ENCODE peak calls at places on chromosomes 1 and 21, in eight cellular contexts. One of them, this sample, is unnamed. For H3K27me3, the result is how much of the 10 kb centered on the place peaks cover.

GRCh38 chr1:182786223-182787001 is 3.2 kb upstream of the NPL start:
- DNase-seq in mesenchymal stem cell: peak
- DNase-seq in mammary epithelial cell: peak
- DNase-seq in Panc1: peak
- DNase-seq in brain microvascular endothelial cell: peak
- DNase-seq in heart right ventricle: peak
- DNase-seq in tibial artery: peak
- DNase-seq in lower lobe of right lung: peak
- DNase-seq in this sample: peak

GRCh38 chr1:19710825-19711611 is 46.3 kb downstream of the HTR6 start:
- DNase-seq in tibial artery: no peak
- DNase-seq in mammary epithelial cell: no peak
- DNase-seq in Panc1: no peak
- DNase-seq in heart right ventricle: no peak
- DNase-seq in lower lobe of right lung: no peak
- DNase-seq in brain microvascular endothelial cell: no peak
- DNase-seq in mesenchymal stem cell: no peak
- DNase-seq in this sample: no peak

GRCh38 chr1:244361764-244362473 is 89.8 kb downstream of the ADSS2 start:
- DNase-seq in lower lobe of right lung: no peak
- DNase-seq in brain microvascular endothelial cell: peak
- DNase-seq in heart right ventricle: no peak
- DNase-seq in mammary epithelial cell: no peak
- DNase-seq in tibial artery: no peak
- DNase-seq in Panc1: no peak
- DNase-seq in mesenchymal stem cell: peak
- DNase-seq in this sample: peak

GRCh38 chr1:101769520-101769919 is 227.2 kb downstream of the OLFM3 start:
- DNase-seq in tibial artery: no peak
- DNase-seq in Panc1: no peak
- DNase-seq in brain microvascular endothelial cell: no peak
- DNase-seq in mammary epithelial cell: no peak
- DNase-seq in lower lobe of right lung: no peak
- DNase-seq in heart right ventricle: no peak
- DNase-seq in mesenchymal stem cell: peak
- DNase-seq in this sample: no peak

GRCh38 chr1:3687509-3687908 is 35.2 kb downstream of the TP73 start:
- DNase-seq in brain microvascular endothelial cell: no peak
- DNase-seq in lower lobe of right lung: no peak
- DNase-seq in tibial artery: no peak
- DNase-seq in mammary epithelial cell: no peak
- DNase-seq in heart right ventricle: no peak
- DNase-seq in mesenchymal stem cell: no peak
- DNase-seq in Panc1: no peak
- DNase-seq in this sample: no peak

GRCh38 chr1:184176058-184176457 is 124.5 kb downstream of the TSEN15 start:
- DNase-seq in mammary epithelial cell: no peak
- DNase-seq in mesenchymal stem cell: no peak
- DNase-seq in brain microvascular endothelial cell: no peak
- DNase-seq in tibial artery: no peak
- DNase-seq in lower lobe of right lung: no peak
- DNase-seq in Panc1: no peak
- DNase-seq in heart right ventricle: no peak
- DNase-seq in this sample: no peak

GRCh38 chr1:205348559-205349477 is 7.9 kb downstream of the KLHDC8A start:
- DNase-seq in heart right ventricle: no peak
- DNase-seq in mammary epithelial cell: no peak
- DNase-seq in lower lobe of right lung: no peak
- DNase-seq in Panc1: no peak
- DNase-seq in mesenchymal stem cell: no peak
- DNase-seq in brain microvascular endothelial cell: no peak
- DNase-seq in tibial artery: no peak
- DNase-seq in this sample: no peak

GRCh38 chr1:64956733-64957441 is 9.5 kb downstream of the JAK1 start:
- DNase-seq in tibial artery: no peak
- DNase-seq in lower lobe of right lung: no peak
- DNase-seq in heart right ventricle: no peak
- DNase-seq in mammary epithelial cell: no peak
- DNase-seq in brain microvascular endothelial cell: no peak
- DNase-seq in mesenchymal stem cell: no peak
- DNase-seq in Panc1: no peak
- DNase-seq in this sample: no peak

GRCh38 chr1:17890056-17890814 is 135.1 kb downstream of the ACTL8 start:
- DNase-seq in lower lobe of right lung: no peak
- DNase-seq in brain microvascular endothelial cell: no peak
- DNase-seq in heart right ventricle: no peak
- DNase-seq in mesenchymal stem cell: no peak
- DNase-seq in tibial artery: peak
- DNase-seq in Panc1: no peak
- DNase-seq in mammary epithelial cell: no peak
- DNase-seq in this sample: no peak

GRCh38 chr1:241810769-241811402 is 37.1 kb upstream of the EXO1 start:
- DNase-seq in brain microvascular endothelial cell: no peak
- DNase-seq in mammary epithelial cell: no peak
- DNase-seq in Panc1: no peak
- DNase-seq in mesenchymal stem cell: no peak
- DNase-seq in tibial artery: no peak
- DNase-seq in heart right ventricle: no peak
- DNase-seq in lower lobe of right lung: no peak
- DNase-seq in this sample: no peak

GRCh38 chr1:100584761-100585745 is 47.1 kb downstream of the GPR88 start:
- DNase-seq in lower lobe of right lung: no peak
- DNase-seq in mammary epithelial cell: peak
- DNase-seq in tibial artery: no peak
- DNase-seq in mesenchymal stem cell: peak
- DNase-seq in Panc1: no peak
- DNase-seq in heart right ventricle: no peak
- DNase-seq in brain microvascular endothelial cell: no peak
- DNase-seq in this sample: no peak

GRCh38 chr1:208085655-208086054 is 158.5 kb downstream of the PLXNA2 start:
- DNase-seq in heart right ventricle: no peak
- DNase-seq in Panc1: no peak
- DNase-seq in tibial artery: no peak
- DNase-seq in brain microvascular endothelial cell: no peak
- DNase-seq in mesenchymal stem cell: no peak
- DNase-seq in mammary epithelial cell: no peak
- DNase-seq in lower lobe of right lung: no peak
- DNase-seq in this sample: no peak

GRCh38 chr1:222792744-222793143 is 22.1 kb upstream of the DISP1 start:
- DNase-seq in mesenchymal stem cell: peak
- DNase-seq in brain microvascular endothelial cell: no peak
- DNase-seq in mammary epithelial cell: no peak
- DNase-seq in lower lobe of right lung: no peak
- DNase-seq in Panc1: no peak
- DNase-seq in heart right ventricle: no peak
- DNase-seq in tibial artery: no peak
- DNase-seq in this sample: no peak

GRCh38 chr1:92961896-92962752 is 862 bp upstream of the DIPK1A start:
- DNase-seq in mammary epithelial cell: peak
- DNase-seq in mesenchymal stem cell: peak
- DNase-seq in tibial artery: peak
- DNase-seq in lower lobe of right lung: no peak
- DNase-seq in brain microvascular endothelial cell: no peak
- DNase-seq in Panc1: no peak
- DNase-seq in heart right ventricle: peak
- DNase-seq in this sample: peak

GRCh38 chr1:179883040-179883501 is 986 bp downstream of the TOR1AIP1 start:
- DNase-seq in lower lobe of right lung: no peak
- DNase-seq in heart right ventricle: no peak
- DNase-seq in brain microvascular endothelial cell: no peak
- DNase-seq in Panc1: no peak
- DNase-seq in mesenchymal stem cell: no peak
- DNase-seq in tibial artery: no peak
- DNase-seq in mammary epithelial cell: no peak
- DNase-seq in this sample: no peak

GRCh38 chr1:111127923-111128643 is 11.8 kb downstream of the DRAM2 start:
- DNase-seq in tibial artery: no peak
- DNase-seq in heart right ventricle: no peak
- DNase-seq in Panc1: no peak
- DNase-seq in lower lobe of right lung: no peak
- DNase-seq in mesenchymal stem cell: no peak
- DNase-seq in brain microvascular endothelial cell: no peak
- DNase-seq in mammary epithelial cell: no peak
- DNase-seq in this sample: no peak

GRCh38 chr1:154847891-154848290 is 22.2 kb downstream of the KCNN3 start:
- DNase-seq in tibial artery: no peak
- DNase-seq in Panc1: no peak
- DNase-seq in mammary epithelial cell: no peak
- DNase-seq in heart right ventricle: peak
- DNase-seq in lower lobe of right lung: no peak
- DNase-seq in mesenchymal stem cell: no peak
- DNase-seq in brain microvascular endothelial cell: no peak
- DNase-seq in this sample: no peak

GRCh38 chr1:238951809-238952208 is 434.6 kb upstream of the CHRM3 start:
- DNase-seq in tibial artery: no peak
- DNase-seq in heart right ventricle: no peak
- DNase-seq in mammary epithelial cell: peak
- DNase-seq in Panc1: peak
- DNase-seq in mesenchymal stem cell: peak
- DNase-seq in brain microvascular endothelial cell: peak
- DNase-seq in lower lobe of right lung: no peak
- DNase-seq in this sample: no peak

GRCh38 chr21:45243603-45244002 is 44.1 kb downstream of the POFUT2 start:
- DNase-seq in brain microvascular endothelial cell: no peak
- DNase-seq in mesenchymal stem cell: no peak
- DNase-seq in heart right ventricle: no peak
- DNase-seq in mammary epithelial cell: no peak
- DNase-seq in Panc1: no peak
- DNase-seq in tibial artery: no peak
- DNase-seq in lower lobe of right lung: no peak
- DNase-seq in this sample: no peak
- H3K27me3 ChIP-seq in brain microvascular endothelial cell: under half
- H3K27me3 ChIP-seq in mesenchymal stem cell: under half
- H3K27me3 ChIP-seq in heart right ventricle: under half
- H3K27me3 ChIP-seq in mammary epithelial cell: under half
- H3K27me3 ChIP-seq in Panc1: under half
- H3K27me3 ChIP-seq in tibial artery: under half
- H3K27me3 ChIP-seq in lower lobe of right lung: under half
- H3K27me3 ChIP-seq in this sample: under half

GRCh38 chr1:43973981-43974442 is 748 bp upstream of the ATP6V0B start:
- DNase-seq in mesenchymal stem cell: no peak
- DNase-seq in lower lobe of right lung: no peak
- DNase-seq in tibial artery: no peak
- DNase-seq in Panc1: no peak
- DNase-seq in mammary epithelial cell: no peak
- DNase-seq in heart right ventricle: no peak
- DNase-seq in brain microvascular endothelial cell: no peak
- DNase-seq in this sample: no peak

GRCh38 chr1:43976045-43976444 is 1.3 kb downstream of the ATP6V0B start:
- DNase-seq in Panc1: no peak
- DNase-seq in mammary epithelial cell: no peak
- DNase-seq in lower lobe of right lung: no peak
- DNase-seq in heart right ventricle: no peak
- DNase-seq in tibial artery: no peak
- DNase-seq in mesenchymal stem cell: no peak
- DNase-seq in brain microvascular endothelial cell: no peak
- DNase-seq in this sample: no peak

GRCh38 chr1:43974443-43975248 is at the start of gene ATP6V0B:
- DNase-seq in mammary epithelial cell: peak
- DNase-seq in brain microvascular endothelial cell: peak
- DNase-seq in lower lobe of right lung: peak
- DNase-seq in tibial artery: peak
- DNase-seq in Panc1: no peak
- DNase-seq in mesenchymal stem cell: peak
- DNase-seq in heart right ventricle: peak
- DNase-seq in this sample: peak

GRCh38 chr1:43976890-43977289 is 2.1 kb upstream of the B4GALT2 start:
- DNase-seq in tibial artery: no peak
- DNase-seq in heart right ventricle: no peak
- DNase-seq in mesenchymal stem cell: no peak
- DNase-seq in Panc1: no peak
- DNase-seq in lower lobe of right lung: no peak
- DNase-seq in brain microvascular endothelial cell: no peak
- DNase-seq in mammary epithelial cell: no peak
- DNase-seq in this sample: peak

GRCh38 chr1:43975249-43975961 is 645 bp downstream of the ATP6V0B start:
- DNase-seq in tibial artery: peak
- DNase-seq in lower lobe of right lung: peak
- DNase-seq in mesenchymal stem cell: peak
- DNase-seq in mammary epithelial cell: peak
- DNase-seq in Panc1: no peak
- DNase-seq in brain microvascular endothelial cell: no peak
- DNase-seq in heart right ventricle: peak
- DNase-seq in this sample: peak
- H3K27ac ChIP-seq in tibial artery: peak
- H3K27ac ChIP-seq in lower lobe of right lung: peak
- H3K27ac ChIP-seq in mesenchymal stem cell: peak
- H3K27ac ChIP-seq in mammary epithelial cell: peak
- H3K27ac ChIP-seq in Panc1: peak
- H3K27ac ChIP-seq in brain microvascular endothelial cell: peak
- H3K27ac ChIP-seq in heart right ventricle: peak
- H3K27ac ChIP-seq in this sample: peak

DNA sequence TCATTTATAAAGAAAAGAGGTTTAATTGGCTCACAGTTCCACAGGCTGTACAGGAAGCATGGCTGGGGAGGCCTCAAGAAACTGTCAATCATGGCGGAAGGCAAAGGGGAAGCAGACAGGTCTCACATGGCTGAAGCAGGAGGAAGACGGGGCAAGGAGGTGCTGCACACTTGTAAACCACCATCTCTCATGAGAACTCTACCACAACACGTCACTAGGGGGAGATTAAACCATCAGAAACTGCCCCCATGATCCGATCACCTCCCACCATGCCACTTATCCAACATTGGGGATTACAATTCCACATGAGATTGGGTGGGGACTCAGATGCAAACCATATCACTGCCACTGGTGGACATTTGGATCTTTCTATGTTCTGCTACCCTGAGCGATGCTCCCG is 351.4 kb downstream of the NPHP4 start:
- DNase-seq in lower lobe of right lung: no peak
- DNase-seq in brain microvascular endothelial cell: no peak
- DNase-seq in heart right ventricle: no peak
- DNase-seq in mammary epithelial cell: no peak
- DNase-seq in tibial artery: no peak
- DNase-seq in Panc1: no peak
- DNase-seq in mesenchymal stem cell: no peak
- DNase-seq in this sample: no peak
- H3K27me3 ChIP-seq in lower lobe of right lung: under half
- H3K27me3 ChIP-seq in brain microvascular endothelial cell: under half
- H3K27me3 ChIP-seq in heart right ventricle: under half
- H3K27me3 ChIP-seq in mammary epithelial cell: under half
- H3K27me3 ChIP-seq in tibial artery: under half
- H3K27me3 ChIP-seq in Panc1: under half
- H3K27me3 ChIP-seq in mesenchymal stem cell: under half
- H3K27me3 ChIP-seq in this sample: under half

DNA sequence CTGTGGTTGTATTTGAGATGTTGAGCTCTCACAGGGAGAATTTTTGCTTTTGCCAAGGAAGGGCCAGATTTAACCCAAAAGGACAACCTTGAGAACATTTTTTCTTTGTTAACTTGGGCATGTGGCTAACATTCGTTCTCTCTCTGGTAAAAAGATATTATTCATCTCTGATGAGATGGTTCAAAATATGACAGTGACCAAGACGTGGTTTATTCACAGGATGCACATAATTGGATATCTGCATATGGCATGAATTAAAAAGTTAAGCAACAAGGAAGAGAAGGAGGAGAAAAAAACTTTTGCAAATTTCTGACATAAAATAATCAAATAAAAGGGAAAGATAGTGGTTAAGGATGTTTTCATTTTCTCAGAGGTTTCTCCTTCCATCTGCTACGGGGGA is 43.1 kb upstream of the BCL10 start:
- DNase-seq in tibial artery: no peak
- DNase-seq in heart right ventricle: no peak
- DNase-seq in mesenchymal stem cell: no peak
- DNase-seq in mammary epithelial cell: no peak
- DNase-seq in Panc1: no peak
- DNase-seq in brain microvascular endothelial cell: no peak
- DNase-seq in lower lobe of right lung: no peak
- DNase-seq in this sample: no peak
- H3K27ac ChIP-seq in tibial artery: no peak
- H3K27ac ChIP-seq in heart right ventricle: peak
- H3K27ac ChIP-seq in mesenchymal stem cell: no peak
- H3K27ac ChIP-seq in mammary epithelial cell: no peak
- H3K27ac ChIP-seq in Panc1: peak
- H3K27ac ChIP-seq in brain microvascular endothelial cell: peak
- H3K27ac ChIP-seq in lower lobe of right lung: no peak
- H3K27ac ChIP-seq in this sample: no peak